ENCODE peak calls at places on chromosomes 13 and 19, in four cellular contexts. L, K, N and P are unnamed samples. For H3K9me2 and H3K4me1, the result is how much of the 10 kb centered on the place peaks cover.

GRCh38 chr13:59522652-59523051 is 641.1 kb downstream of the DIAPH3 start:
- DNase-seq in L (no peak), K (no peak), N (no peak), P (no peak)

GRCh38 chr19:19113040-19113541 is 25.2 kb downstream of the TMEM161A start:
- DNase-seq in L (peak), K (peak), N (peak), P (no peak)

GRCh38 chr19:56934438-56935090 is 94.0 kb upstream of the PEG3 start:
- DNase-seq in L (no peak), K (no peak), N (no peak), P (no peak)

GRCh38 chr19:47445937-47446402 is 25.7 kb downstream of the SLC8A2 start:
- DNase-seq in L (peak), K (peak), N (peak), P (peak)

GRCh38 chr19:9461938-9462337 is 26.6 kb upstream of the ZNF266 start:
- DNase-seq in L (no peak), K (no peak), N (no peak), P (no peak)

GRCh38 chr13:43848250-43848649 is 31.3 kb downstream of the CCDC122 start:
- DNase-seq in L (peak), K (no peak), N (no peak), P (no peak)

GRCh38 chr19:48646192-48646911 is 365 bp upstream of the CA11 start:
- DNase-seq in L (peak), K (peak), N (peak), P (peak)

GRCh38 chr13:63414247-63414646 is 1998.6 kb upstream of the PCDH20 start:
- DNase-seq in L (no peak), K (no peak), N (no peak), P (no peak)

GRCh38 chr13:43132911-43133310 is 109.5 kb downstream of the DNAJC15 start:
- DNase-seq in L (no peak), K (peak), N (no peak), P (no peak)

GRCh38 chr13:60273971-60274370 is 110.2 kb upstream of the DIAPH3 start:
- DNase-seq in L (no peak), K (no peak), N (no peak), P (no peak)

GRCh38 chr13:39603424-39603947 is 493 bp upstream of the LHFPL6 start:
- DNase-seq in L (peak), K (no peak), N (peak), P (peak)

GRCh38 chr19:2478324-2478755 is 2.4 kb downstream of the GADD45B start:
- DNase-seq in L (peak), K (peak), N (peak), P (peak)

GRCh38 chr13:22232186-22232585 is 561.3 kb downstream of the FGF9 start:
- DNase-seq in L (no peak), K (no peak), N (no peak), P (no peak)

GRCh38 chr13:22235285-22235949 is 564.5 kb downstream of the FGF9 start:
- DNase-seq in L (no peak), K (no peak), N (no peak), P (peak)

GRCh38 chr13:22227895-22228294 is 557.0 kb downstream of the FGF9 start:
- DNase-seq in L (no peak), K (no peak), N (no peak), P (no peak)

GRCh38 chr13:22229916-22230315 is 559.0 kb downstream of the FGF9 start:
- DNase-seq in L (no peak), K (no peak), N (no peak), P (no peak)
- H3K9me2 ChIP-seq in L (under half), K (under half), N (under half), P (under half)

GRCh38 chr19:45123440-45123850 is 30.5 kb downstream of the PPP1R37 start:
- DNase-seq in L (peak), K (no peak), N (no peak), P (peak)

GRCh38 chr19:45119582-45119981 is 26.6 kb downstream of the PPP1R37 start:
- DNase-seq in L (no peak), K (no peak), N (no peak), P (no peak)

GRCh38 chr19:45124021-45124420 is 31.0 kb downstream of the PPP1R37 start:
- DNase-seq in L (no peak), K (no peak), N (no peak), P (no peak)

GRCh38 chr19:45122832-45123231 is 29.9 kb downstream of the PPP1R37 start:
- DNase-seq in L (no peak), K (no peak), N (no peak), P (no peak)

GRCh38 chr19:45121827-45122345 is 28.9 kb downstream of the PPP1R37 start:
- DNase-seq in L (no peak), K (no peak), N (no peak), P (no peak)
- H3K4me1 ChIP-seq in L (under half), K (half or more), N (under half), P (under half)

GRCh38 chr19:31413353-31413752 is 64.1 kb upstream of the TSHZ3 start:
- DNase-seq in L (no peak), K (no peak), N (no peak), P (no peak)

GRCh38 chr19:31406106-31406505 is 56.9 kb upstream of the TSHZ3 start:
- DNase-seq in L (no peak), K (no peak), N (no peak), P (no peak)

GRCh38 chr19:31402931-31403330 is 53.7 kb upstream of the TSHZ3 start:
- DNase-seq in L (no peak), K (no peak), N (no peak), P (no peak)

DNA sequence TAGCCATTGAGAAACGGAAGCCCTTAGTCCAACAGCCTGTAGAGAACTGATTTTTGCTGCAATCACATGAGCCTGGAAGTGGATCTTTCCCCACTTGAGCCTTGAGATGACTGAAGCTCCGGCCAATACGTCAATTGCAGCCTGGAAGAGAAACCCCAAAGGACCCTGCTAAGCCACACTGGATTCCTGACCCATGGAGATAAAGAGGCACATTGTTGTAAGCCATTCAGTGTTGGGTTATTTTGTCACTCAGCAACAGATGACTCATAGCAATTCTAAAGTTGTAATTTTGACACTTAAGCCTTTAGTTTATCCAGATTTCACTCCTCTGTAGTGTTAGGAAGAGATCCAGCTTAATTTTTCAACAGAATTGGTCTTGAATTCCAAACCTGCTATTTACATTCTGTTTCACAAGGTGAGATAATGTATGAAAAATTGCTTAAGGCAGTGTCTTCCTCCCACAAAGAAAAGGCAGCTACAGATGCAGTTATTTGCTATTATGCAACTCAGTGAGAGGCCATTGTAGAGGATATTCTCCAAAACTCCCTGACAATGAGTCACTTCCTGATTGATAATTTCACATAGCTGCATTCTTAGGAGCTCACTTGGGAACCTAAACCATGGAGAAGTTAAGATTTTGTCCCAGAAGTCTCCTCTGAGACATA is 59.4 kb upstream of the TSHZ3 start:
- DNase-seq in L (peak), K (no peak), N (no peak), P (peak)
- H3K9me2 ChIP-seq in L (under half), K (under half), N (under half), P (under half)

GRCh38 chr19:50815443-50815842 is 8.1 kb downstream of the KLK1 start:
- DNase-seq in L (no peak), K (no peak), N (peak), P (no peak)
- H3K4me1 ChIP-seq in L (under half), K (under half), N (under half), P (under half)

DNA sequence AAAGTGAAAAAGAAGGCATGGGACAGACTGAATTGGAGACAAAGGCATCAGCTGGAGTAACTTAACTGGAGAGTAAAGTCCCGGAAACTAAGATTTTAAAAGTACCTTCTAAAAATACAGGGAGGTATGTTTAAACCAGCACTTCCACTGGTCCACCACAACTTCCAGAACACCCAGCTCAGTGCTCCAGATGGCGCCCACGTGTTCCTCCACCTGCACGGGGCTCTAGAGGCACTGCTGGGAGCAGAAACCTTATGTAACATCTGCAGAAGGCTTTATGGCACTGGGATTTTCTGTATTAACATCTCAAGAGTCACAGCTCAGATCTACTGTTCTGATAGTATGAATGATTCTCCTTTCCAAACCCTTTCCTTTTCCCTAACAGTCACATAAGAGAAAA is 252.1 kb downstream of the DCLK1 start:
- DNase-seq in L (no peak), K (no peak), N (no peak), P (no peak)
- H3K9me2 ChIP-seq in L (under half), K (under half), N (under half), P (under half)

GRCh38 chr19:41330476-41330875 is 20.5 kb downstream of the CCDC97 start:
- DNase-seq in L (no peak), K (no peak), N (no peak), P (no peak)

GRCh38 chr19:41332000-41332399 is 21.7 kb downstream of the TGFB1 start:
- DNase-seq in L (no peak), K (no peak), N (no peak), P (no peak)

GRCh38 chr19:41328818-41329220 is 18.8 kb downstream of the CCDC97 start:
- DNase-seq in L (no peak), K (no peak), N (no peak), P (no peak)

GRCh38 chr19:41332468-41332867 is 21.3 kb downstream of the TGFB1 start:
- DNase-seq in L (no peak), K (no peak), N (no peak), P (no peak)

GRCh38 chr19:41330946-41331678 is 21.1 kb downstream of the CCDC97 start:
- DNase-seq in L (no peak), K (no peak), N (peak), P (no peak)
- H3K4me1 ChIP-seq in L (under half), K (under half), N (under half), P (under half)

GRCh38 chr13:69796256-69796655 is 311.4 kb upstream of the ATXN8OS start:
- DNase-seq in L (no peak), K (no peak), N (no peak), P (no peak)
- H3K9me2 ChIP-seq in L (under half), K (under half), N (under half), P (under half)

GRCh38 chr19:34269968-34270621 is 15.7 kb downstream of the GARRE1 start:
- DNase-seq in L (peak), K (peak), N (no peak), P (peak)

GRCh38 chr19:34269489-34269888 is 15.1 kb downstream of the GARRE1 start:
- DNase-seq in L (no peak), K (peak), N (no peak), P (no peak)

GRCh38 chr19:34265221-34265650 is 10.9 kb downstream of the GARRE1 start:
- DNase-seq in L (no peak), K (no peak), N (no peak), P (no peak)

GRCh38 chr19:34273121-34273845 is 18.9 kb downstream of the GARRE1 start:
- DNase-seq in L (no peak), K (peak), N (no peak), P (no peak)

DNA sequence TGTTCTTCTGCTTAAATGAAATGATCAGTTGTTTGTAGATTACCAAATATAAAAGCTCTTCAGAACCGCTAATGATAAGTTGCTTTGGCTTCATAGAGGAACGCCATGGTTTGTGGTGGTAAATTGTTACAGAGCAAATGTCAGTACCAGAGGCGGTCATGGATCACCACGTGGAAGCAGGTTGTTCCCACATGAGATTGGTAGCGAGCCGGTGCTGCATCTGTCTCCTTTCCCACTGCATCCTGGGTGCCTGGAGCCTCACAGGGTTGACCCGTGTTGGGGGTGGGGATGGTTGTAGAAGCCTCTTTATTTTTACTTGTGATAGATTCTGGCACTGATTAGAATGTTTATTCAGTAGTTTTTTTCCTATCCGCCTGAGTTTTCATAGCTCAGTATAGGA is 14.7 kb downstream of the GARRE1 start:
- DNase-seq in L (no peak), K (no peak), N (no peak), P (no peak)
- H3K4me1 ChIP-seq in L (under half), K (half or more), N (under half), P (under half)